ENCODE peak calls at places on chromosome 6, in eight cellular contexts. One of them, this sample, is unnamed.

GRCh38 chr6:3325210-3325609 is 66.5 kb downstream of the PSMG4 start:
- DNase-seq in SK-MEL-5: peak
- DNase-seq in KG1: no peak
- DNase-seq in neuronal stem cell: no peak
- DNase-seq in ascending aorta: no peak
- DNase-seq in GM12892: no peak
- DNase-seq in WTC11: no peak
- DNase-seq in T follicular helper cell: no peak
- DNase-seq in this sample: peak

GRCh38 chr6:37990762-37991525 is 171.4 kb downstream of the ZFAND3 start:
- DNase-seq in SK-MEL-5: peak
- DNase-seq in KG1: no peak
- DNase-seq in neuronal stem cell: peak
- DNase-seq in ascending aorta: no peak
- DNase-seq in GM12892: no peak
- DNase-seq in WTC11: no peak
- DNase-seq in T follicular helper cell: no peak
- DNase-seq in this sample: no peak

GRCh38 chr6:24524801-24525200 is 30.0 kb downstream of the ALDH5A1 start:
- DNase-seq in SK-MEL-5: peak
- DNase-seq in KG1: no peak
- DNase-seq in neuronal stem cell: peak
- DNase-seq in ascending aorta: no peak
- DNase-seq in GM12892: no peak
- DNase-seq in WTC11: peak
- DNase-seq in T follicular helper cell: no peak
- DNase-seq in this sample: peak

GRCh38 chr6:108002365-108003221 is 44.6 kb upstream of the SEC63 start:
- DNase-seq in SK-MEL-5: peak
- DNase-seq in KG1: no peak
- DNase-seq in neuronal stem cell: no peak
- DNase-seq in ascending aorta: no peak
- DNase-seq in GM12892: no peak
- DNase-seq in WTC11: no peak
- DNase-seq in T follicular helper cell: no peak
- DNase-seq in this sample: no peak

GRCh38 chr6:30845183-30845582 is 39.1 kb upstream of the DDR1 start:
- DNase-seq in SK-MEL-5: no peak
- DNase-seq in KG1: no peak
- DNase-seq in neuronal stem cell: no peak
- DNase-seq in ascending aorta: no peak
- DNase-seq in GM12892: no peak
- DNase-seq in WTC11: peak
- DNase-seq in T follicular helper cell: no peak
- DNase-seq in this sample: no peak

GRCh38 chr6:52502306-52503029 is 74.4 kb downstream of the TRAM2 start:
- DNase-seq in SK-MEL-5: no peak
- DNase-seq in KG1: no peak
- DNase-seq in neuronal stem cell: no peak
- DNase-seq in ascending aorta: no peak
- DNase-seq in GM12892: no peak
- DNase-seq in WTC11: no peak
- DNase-seq in T follicular helper cell: no peak
- DNase-seq in this sample: no peak

GRCh38 chr6:113009682-113010081 is 662.6 kb downstream of the RFPL4B start:
- DNase-seq in SK-MEL-5: no peak
- DNase-seq in KG1: no peak
- DNase-seq in neuronal stem cell: no peak
- DNase-seq in ascending aorta: no peak
- DNase-seq in GM12892: no peak
- DNase-seq in WTC11: no peak
- DNase-seq in T follicular helper cell: no peak
- DNase-seq in this sample: no peak

GRCh38 chr6:136334853-136335252 is 45.2 kb upstream of the BCLAF1 start:
- DNase-seq in SK-MEL-5: no peak
- DNase-seq in KG1: no peak
- DNase-seq in neuronal stem cell: no peak
- DNase-seq in ascending aorta: no peak
- DNase-seq in GM12892: no peak
- DNase-seq in WTC11: peak
- DNase-seq in T follicular helper cell: no peak
- DNase-seq in this sample: no peak

GRCh38 chr6:26327450-26328264 is 37.3 kb upstream of the BTN3A2 start:
- DNase-seq in SK-MEL-5: peak
- DNase-seq in KG1: peak
- DNase-seq in neuronal stem cell: no peak
- DNase-seq in ascending aorta: no peak
- DNase-seq in GM12892: no peak
- DNase-seq in WTC11: peak
- DNase-seq in T follicular helper cell: no peak
- DNase-seq in this sample: peak

GRCh38 chr6:11009353-11009752 is 34.8 kb downstream of the ELOVL2 start:
- DNase-seq in SK-MEL-5: no peak
- DNase-seq in KG1: no peak
- DNase-seq in neuronal stem cell: no peak
- DNase-seq in ascending aorta: no peak
- DNase-seq in GM12892: no peak
- DNase-seq in WTC11: no peak
- DNase-seq in T follicular helper cell: no peak
- DNase-seq in this sample: no peak

GRCh38 chr6:134060491-134061106 is 8.2 kb upstream of the SLC2A12 start:
- DNase-seq in SK-MEL-5: no peak
- DNase-seq in KG1: no peak
- DNase-seq in neuronal stem cell: no peak
- DNase-seq in ascending aorta: peak
- DNase-seq in GM12892: no peak
- DNase-seq in WTC11: no peak
- DNase-seq in T follicular helper cell: no peak
- DNase-seq in this sample: no peak

GRCh38 chr6:18242062-18242851 is 22.1 kb downstream of the DEK start:
- DNase-seq in SK-MEL-5: peak
- DNase-seq in KG1: no peak
- DNase-seq in neuronal stem cell: no peak
- DNase-seq in ascending aorta: no peak
- DNase-seq in GM12892: no peak
- DNase-seq in WTC11: no peak
- DNase-seq in T follicular helper cell: no peak
- DNase-seq in this sample: no peak

GRCh38 chr6:89553446-89553845 is 85.1 kb downstream of the LYRM2 start:
- DNase-seq in SK-MEL-5: no peak
- DNase-seq in KG1: no peak
- DNase-seq in neuronal stem cell: no peak
- DNase-seq in ascending aorta: no peak
- DNase-seq in GM12892: no peak
- DNase-seq in WTC11: no peak
- DNase-seq in T follicular helper cell: no peak
- DNase-seq in this sample: no peak

GRCh38 chr6:13445005-13445743 is 42.2 kb downstream of the GFOD1 start:
- DNase-seq in SK-MEL-5: no peak
- DNase-seq in KG1: peak
- DNase-seq in neuronal stem cell: no peak
- DNase-seq in ascending aorta: peak
- DNase-seq in GM12892: no peak
- DNase-seq in WTC11: peak
- DNase-seq in T follicular helper cell: no peak
- DNase-seq in this sample: peak

GRCh38 chr6:134730013-134730412 is 219.9 kb downstream of the ALDH8A1 start:
- DNase-seq in SK-MEL-5: no peak
- DNase-seq in KG1: no peak
- DNase-seq in neuronal stem cell: no peak
- DNase-seq in ascending aorta: no peak
- DNase-seq in GM12892: no peak
- DNase-seq in WTC11: peak
- DNase-seq in T follicular helper cell: no peak
- DNase-seq in this sample: no peak

GRCh38 chr6:126607281-126607680 is 267.4 kb downstream of the CENPW start:
- DNase-seq in SK-MEL-5: no peak
- DNase-seq in KG1: no peak
- DNase-seq in neuronal stem cell: no peak
- DNase-seq in ascending aorta: no peak
- DNase-seq in GM12892: no peak
- DNase-seq in WTC11: no peak
- DNase-seq in T follicular helper cell: no peak
- DNase-seq in this sample: no peak

GRCh38 chr6:137176729-137177128 is 3.3 kb upstream of the IL22RA2 start:
- DNase-seq in SK-MEL-5: no peak
- DNase-seq in KG1: no peak
- DNase-seq in neuronal stem cell: no peak
- DNase-seq in ascending aorta: no peak
- DNase-seq in GM12892: no peak
- DNase-seq in WTC11: no peak
- DNase-seq in T follicular helper cell: no peak
- DNase-seq in this sample: no peak

GRCh38 chr6:34189806-34190503 is 44.1 kb upstream of the GRM4 start:
- DNase-seq in SK-MEL-5: no peak
- DNase-seq in KG1: peak
- DNase-seq in neuronal stem cell: no peak
- DNase-seq in ascending aorta: peak
- DNase-seq in GM12892: no peak
- DNase-seq in WTC11: no peak
- DNase-seq in T follicular helper cell: peak
- DNase-seq in this sample: no peak

GRCh38 chr6:33936911-33937310 is 133.1 kb upstream of the MLN start:
- DNase-seq in SK-MEL-5: peak
- DNase-seq in KG1: no peak
- DNase-seq in neuronal stem cell: no peak
- DNase-seq in ascending aorta: no peak
- DNase-seq in GM12892: no peak
- DNase-seq in WTC11: no peak
- DNase-seq in T follicular helper cell: no peak
- DNase-seq in this sample: no peak

GRCh38 chr6:134474980-134475379 is 157.1 kb upstream of the SGK1 start:
- DNase-seq in SK-MEL-5: no peak
- DNase-seq in KG1: no peak
- DNase-seq in neuronal stem cell: no peak
- DNase-seq in ascending aorta: no peak
- DNase-seq in GM12892: no peak
- DNase-seq in WTC11: no peak
- DNase-seq in T follicular helper cell: no peak
- DNase-seq in this sample: no peak

This sample was measured in NCI-H2029 treated with DMSO at 0.1 percent for 48 hours.